ENCODE peak calls at places on chromosomes 16 and 17, in ten cellular contexts. G is SW 1271; X is stimulated activated CD4-positive, alpha-beta T cell treated with anti-CD3 and anti-CD28 coated beads, Interleukin-15, amount 100 ng/mL, for 1 hour; D is pancreas; L is progenitor cell of endocrine pancreas; E is EH; M is activated naive CD4-positive, alpha-beta T cell; Q is AG08396; P is memory B cell; U is lower leg skin. Y is an unnamed sample.

GRCh38 chr17:40936976-40937375 is 470 bp downstream of the KRT23 start:
- DNase-seq in G (no peak), X (no peak), D (no peak), L (no peak), E (no peak), M (no peak), Q (no peak), P (no peak), U (no peak), Y (no peak)

GRCh38 chr16:52629296-52629695 is 82.4 kb upstream of the TOX3 start:
- DNase-seq in G (no peak), X (no peak), D (no peak), L (no peak), E (no peak), M (no peak), Q (no peak), P (no peak), U (no peak), Y (no peak)

GRCh38 chr16:70294385-70295029 is 4.5 kb upstream of the DDX19B start:
- DNase-seq in G (no peak), X (no peak), D (peak), L (no peak), E (no peak), M (no peak), Q (no peak), P (no peak), U (no peak), Y (no peak)

GRCh38 chr16:49000594-49000993 is 281.0 kb downstream of the CBLN1 start:
- DNase-seq in G (no peak), X (no peak), D (no peak), L (no peak), E (no peak), M (no peak), Q (no peak), P (no peak), U (no peak), Y (no peak)

GRCh38 chr17:61504697-61505096 is 52.5 kb downstream of the TBX4 start:
- DNase-seq in G (no peak), X (no peak), D (no peak), L (no peak), E (peak), M (no peak), Q (peak), P (no peak), U (no peak), Y (no peak)

GRCh38 chr16:87552772-87553171 is 49.5 kb upstream of the JPH3 start:
- DNase-seq in G (no peak), X (no peak), D (no peak), L (no peak), E (peak), M (no peak), Q (no peak), P (no peak), U (no peak), Y (no peak)

GRCh38 chr16:21083729-21084268 is 66.8 kb downstream of the DNAH3 start:
- DNase-seq in G (peak), X (no peak), D (peak), L (peak), E (peak), M (peak), Q (peak), P (peak), U (peak), Y (peak)

GRCh38 chr16:711548-712320 is 3.2 kb upstream of the METRN start:
- DNase-seq in G (no peak), X (peak), D (peak), L (peak), E (peak), M (peak), Q (peak), P (peak), U (no peak), Y (peak)

GRCh38 chr16:88461291-88462269 is 8.5 kb downstream of the ZFPM1 start:
- DNase-seq in G (no peak), X (no peak), D (no peak), L (no peak), E (peak), M (no peak), Q (no peak), P (no peak), U (no peak), Y (no peak)

GRCh38 chr16:58842156-58842555 is 108.0 kb upstream of the GOT2 start:
- DNase-seq in G (no peak), X (no peak), D (no peak), L (no peak), E (no peak), M (no peak), Q (no peak), P (no peak), U (no peak), Y (no peak)

GRCh38 chr16:56337131-56337857 is 88.1 kb downstream of the AMFR start:
- DNase-seq in G (no peak), X (no peak), D (no peak), L (no peak), E (no peak), M (no peak), Q (no peak), P (no peak), U (no peak), Y (no peak)

GRCh38 chr17:1399366-1399678 is 700 bp downstream of the YWHAE start:
- DNase-seq in G (no peak), X (no peak), D (peak), L (no peak), E (no peak), M (no peak), Q (no peak), P (no peak), U (no peak), Y (no peak)

GRCh38 chr17:66691644-66692500 is 143.0 kb upstream of the CACNG5 start:
- DNase-seq in G (no peak), X (no peak), D (no peak), L (no peak), E (peak), M (no peak), Q (no peak), P (no peak), U (no peak), Y (no peak)

GRCh38 chr17:81794509-81794908 is 9.4 kb upstream of the GCGR start:
- DNase-seq in G (no peak), X (no peak), D (no peak), L (no peak), E (no peak), M (no peak), Q (no peak), P (no peak), U (no peak), Y (no peak)

GRCh38 chr17:39722104-39722503 is 8.2 kb downstream of the MIEN1 start:
- DNase-seq in G (no peak), X (no peak), D (no peak), L (no peak), E (no peak), M (no peak), Q (no peak), P (no peak), U (no peak), Y (no peak)

GRCh38 chr17:65542595-65542994 is 18.9 kb downstream of the AXIN2 start:
- DNase-seq in G (no peak), X (no peak), D (no peak), L (no peak), E (no peak), M (no peak), Q (no peak), P (no peak), U (no peak), Y (no peak)

GRCh38 chr17:47889734-47890529 is 6.1 kb upstream of the SP2 start:
- DNase-seq in G (peak), X (peak), D (peak), L (peak), E (peak), M (peak), Q (peak), P (peak), U (peak), Y (peak)

GRCh38 chr17:18229254-18229653 is 3.8 kb downstream of the LLGL1 start:
- DNase-seq in G (no peak), X (no peak), D (no peak), L (no peak), E (no peak), M (no peak), Q (no peak), P (no peak), U (no peak), Y (no peak)

GRCh38 chr17:43431741-43432523 is 33.1 kb downstream of the ARL4D start:
- DNase-seq in G (no peak), X (no peak), D (no peak), L (no peak), E (peak), M (no peak), Q (no peak), P (no peak), U (no peak), Y (no peak)

GRCh38 chr17:8080799-8081219 is 6.7 kb downstream of the ALOX12B start:
- DNase-seq in G (no peak), X (no peak), D (no peak), L (no peak), E (no peak), M (no peak), Q (no peak), P (no peak), U (no peak), Y (no peak)

GRCh38 chr17:44589316-44590071 is 32.2 kb downstream of the FZD2 start:
- DNase-seq in G (no peak), X (no peak), D (no peak), L (no peak), E (peak), M (no peak), Q (no peak), P (no peak), U (no peak), Y (peak)

GRCh38 chr17:35645923-35646322 is 58.8 kb downstream of the AP2B1 start:
- DNase-seq in G (no peak), X (no peak), D (no peak), L (no peak), E (peak), M (no peak), Q (no peak), P (no peak), U (no peak), Y (no peak)

GRCh38 chr17:69012895-69013805 is 47.6 kb downstream of the ABCA9 start:
- DNase-seq in G (no peak), X (no peak), D (no peak), L (no peak), E (no peak), M (no peak), Q (no peak), P (no peak), U (no peak), Y (no peak)

GRCh38 chr17:57442914-57443571 is 186.7 kb downstream of the MSI2 start:
- DNase-seq in G (no peak), X (peak), D (no peak), L (no peak), E (peak), M (peak), Q (no peak), P (peak), U (peak), Y (no peak)

Y was measured in SK-N-DZ.